ENCODE peak calls at places on chromosome 1, in seven cellular contexts. H is HFF-Myc; L is activated T-helper 1 cell treated with Interleukin-2 at 50 U/mL for 16 hours; W is K562; B is activated CD8-positive, alpha-beta memory T cell treated with anti-CD3 and anti-CD28 coated beads for 48 hours; C is lower leg skin; G is NCI-H1092 treated with DMSO at 0.1 percent for 48 hours. K is an unnamed sample.

GRCh38 chr1:15524283-15525042 is 448 bp upstream of the CASP9 start:
- DNase-seq in B (peak), H (peak), G (peak), C (peak), L (peak), W (peak), K (peak)

GRCh38 chr1:170593612-170594011 is 61.6 kb downstream of the GORAB start:
- DNase-seq in G (no peak), L (no peak), B (no peak), H (no peak), W (no peak), C (no peak), K (no peak)

GRCh38 chr1:209611771-209612570 is 28.5 kb downstream of the CAMK1G start:
- DNase-seq in L (no peak), B (no peak), C (no peak), G (no peak), W (no peak), H (no peak), K (no peak)

GRCh38 chr1:36557041-36558000 is 74.6 kb upstream of the CSF3R start:
- DNase-seq in L (no peak), C (peak), W (no peak), H (no peak), G (no peak), B (no peak), K (no peak)

GRCh38 chr1:207628776-207629175 is 16.2 kb upstream of the CR1L start:
- DNase-seq in B (no peak), G (no peak), H (no peak), W (no peak), C (no peak), L (no peak), K (no peak)

GRCh38 chr1:54273092-54273836 is 73.3 kb downstream of the MRPL37 start:
- DNase-seq in W (peak), L (no peak), C (peak), G (peak), B (no peak), H (peak), K (no peak)

GRCh38 chr1:7218210-7218832 is 433.1 kb downstream of the CAMTA1 start:
- DNase-seq in W (peak), B (no peak), C (no peak), G (peak), L (no peak), H (no peak), K (no peak)

GRCh38 chr1:216045400-216045799 is 377.8 kb downstream of the USH2A start:
- DNase-seq in W (no peak), C (no peak), B (no peak), H (peak), G (no peak), L (no peak), K (no peak)

GRCh38 chr1:13469343-13469742 is 44.5 kb downstream of the LRRC38 start:
- DNase-seq in H (no peak), G (peak), W (peak), C (no peak), B (no peak), L (no peak), K (no peak)

GRCh38 chr1:153380711-153381110 is 5.3 kb upstream of the S100A12 start:
- DNase-seq in C (peak), W (no peak), H (no peak), G (no peak), B (no peak), L (no peak), K (no peak)

GRCh38 chr1:167199656-167200055 is 21.0 kb upstream of the POU2F1 start:
- DNase-seq in L (no peak), G (no peak), B (no peak), W (no peak), C (no peak), H (no peak), K (no peak)

GRCh38 chr1:186286615-186287317 is 88.3 kb downstream of the TPR start:
- DNase-seq in C (no peak), H (peak), W (no peak), G (no peak), L (no peak), B (no peak), K (no peak)

GRCh38 chr1:228396770-228397453 is 9.7 kb downstream of the TRIM11 start:
- DNase-seq in G (no peak), C (peak), H (no peak), L (no peak), B (no peak), W (no peak), K (no peak)

GRCh38 chr1:47214554-47214953 is 17.5 kb downstream of the TAL1 start:
- DNase-seq in L (no peak), B (no peak), G (no peak), C (no peak), H (no peak), W (no peak), K (no peak)

GRCh38 chr1:151994956-151995355 is 1.3 kb upstream of the S100A10 start:
- DNase-seq in H (peak), B (no peak), G (no peak), L (no peak), W (no peak), C (no peak), K (no peak)

GRCh38 chr1:50979964-50980363 is 9.9 kb downstream of the CDKN2C start:
- DNase-seq in H (no peak), G (peak), B (no peak), W (no peak), C (no peak), L (no peak), K (no peak)

GRCh38 chr1:244837597-244838258 is 2.3 kb downstream of the COX20 start:
- DNase-seq in W (peak), B (no peak), L (no peak), H (no peak), G (peak), C (no peak), K (no peak)

K was measured in left colon.